ENCODE peak calls at places on chromosome 2, in ten cellular contexts. Z, H, Q, W, D, O, X, C, J and U are unnamed samples.

GRCh38 chr2:51013060-51013746 is 18.7 kb downstream of the NRXN1 start:
- DNase-seq in H (peak; percentile 41), X (no peak), D (peak; percentile 36), O (no peak), C (peak; percentile 33), Z (peak; percentile 81), W (no peak), J (no peak), Q (peak; percentile 56), U (peak; percentile 52)

GRCh38 chr2:231191896-231192872 is 6.2 kb upstream of the ARMC9 start:
- DNase-seq in D (peak; percentile 68), J (peak; percentile 77), Z (peak; percentile 93), X (peak; percentile 93), W (peak; percentile 79), C (peak; percentile 84), H (no peak), O (peak; percentile 72), Q (no peak), U (no peak)

GRCh38 chr2:70510213-70510820 is 43.3 kb downstream of the TGFA start:
- DNase-seq in W (no peak), C (no peak), O (no peak), Z (no peak), Q (no peak), H (no peak), J (no peak), D (no peak), X (no peak), U (no peak)

GRCh38 chr2:157394928-157395327 is 49.0 kb downstream of the CYTIP start:
- DNase-seq in D (no peak), Z (no peak), C (no peak), W (no peak), O (no peak), J (no peak), H (no peak), Q (no peak), X (no peak), U (no peak)

GRCh38 chr2:37776487-37776886 is 105.0 kb upstream of the CDC42EP3 start:
- DNase-seq in J (no peak), O (no peak), X (peak; percentile 88), Z (no peak), D (no peak), W (no peak), Q (no peak), C (no peak), H (peak; percentile 76), U (no peak)

GRCh38 chr2:118148809-118149208 is 60.5 kb downstream of the INSIG2 start:
- DNase-seq in H (no peak), C (no peak), X (peak; percentile 8), W (no peak), O (no peak), Q (no peak), D (no peak), Z (no peak), J (no peak), U (no peak)

GRCh38 chr2:26892916-26893524 is 45.1 kb downstream of the DPYSL5 start:
- DNase-seq in C (no peak), X (no peak), J (no peak), O (no peak), D (no peak), H (no peak), Q (no peak), Z (no peak), W (no peak), U (no peak)

GRCh38 chr2:201414099-201415023 is 36.9 kb downstream of the TRAK2 start:
- DNase-seq in Q (no peak), W (no peak), O (no peak), H (no peak), C (no peak), J (no peak), D (no peak), X (peak; percentile 73), Z (no peak), U (no peak)

GRCh38 chr2:117850015-117850414 is 35.5 kb downstream of the DDX18 start:
- DNase-seq in Q (no peak), O (no peak), C (peak; percentile 47), J (no peak), X (no peak), H (no peak), Z (peak; percentile 81), W (no peak), D (no peak), U (no peak)

GRCh38 chr2:224369028-224369632 is 32.8 kb downstream of the FAM124B start:
- DNase-seq in J (no peak), W (no peak), Q (no peak), D (no peak), Z (peak; percentile 89), X (peak; percentile 67), C (peak; percentile 78), O (no peak), H (peak; percentile 40), U (no peak)

GRCh38 chr2:204869142-204869823 is 324.0 kb downstream of the PARD3B start:
- DNase-seq in J (no peak), C (no peak), Q (no peak), X (peak; percentile 6), Z (no peak), W (no peak), D (no peak), O (no peak), H (no peak), U (no peak)

GRCh38 chr2:129760669-129761068 is 218.8 kb upstream of the RAB6C start:
- DNase-seq in Z (no peak), Q (no peak), O (no peak), H (no peak), J (no peak), D (no peak), C (no peak), X (no peak), W (no peak), U (no peak)

GRCh38 chr2:133768261-133769021 is 200.2 kb upstream of the NCKAP5 start:
- DNase-seq in C (no peak), W (peak; percentile 82), J (no peak), X (no peak), O (peak; percentile 76), Q (peak; percentile 59), D (peak; percentile 75), Z (no peak), H (no peak), U (no peak)

GRCh38 chr2:180222642-180223041 is 215.5 kb upstream of the CWC22 start:
- DNase-seq in Q (no peak), W (no peak), Z (no peak), J (no peak), D (no peak), O (no peak), X (peak; percentile 96), C (no peak), H (no peak), U (no peak)

GRCh38 chr2:62803961-62804360 is 98.4 kb downstream of the EHBP1 start:
- DNase-seq in C (no peak), X (no peak), H (no peak), Z (no peak), W (no peak), Q (no peak), D (no peak), O (no peak), J (no peak), U (no peak)

DNA sequence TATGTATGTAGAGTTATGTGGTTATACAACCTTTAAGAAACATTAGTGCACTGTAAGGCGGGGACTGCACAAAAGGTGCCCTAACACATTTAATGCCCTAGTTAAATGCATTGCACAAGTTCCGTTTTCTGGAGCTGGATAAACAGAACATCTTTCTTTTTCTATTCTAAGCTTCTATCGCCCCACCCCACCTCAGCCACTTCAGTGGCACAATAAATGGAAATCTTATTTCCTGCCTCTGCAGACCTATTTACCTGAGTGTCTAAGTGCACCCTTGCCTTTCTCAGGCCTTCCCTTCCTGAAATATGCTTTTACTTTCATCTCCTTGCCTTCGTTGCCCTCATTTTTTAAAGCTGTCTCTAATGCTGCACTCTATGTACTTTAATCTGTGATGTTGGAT is 123.5 kb downstream of the TANC1 start:
- DNase-seq in Q (no peak), J (no peak), D (no peak), X (no peak), Z (no peak), C (no peak), H (no peak), O (no peak), W (no peak), U (no peak)
- H3K4me3 ChIP-seq in Q (no peak overlapping the region), J (no peak overlapping the region), D (no peak overlapping the region), X (no peak overlapping the region), Z (no peak overlapping the region), C (no peak overlapping the region), H (no peak overlapping the region), O (peak overlapping the region; percentile 24), W (no peak overlapping the region), U (no peak overlapping the region)

DNA sequence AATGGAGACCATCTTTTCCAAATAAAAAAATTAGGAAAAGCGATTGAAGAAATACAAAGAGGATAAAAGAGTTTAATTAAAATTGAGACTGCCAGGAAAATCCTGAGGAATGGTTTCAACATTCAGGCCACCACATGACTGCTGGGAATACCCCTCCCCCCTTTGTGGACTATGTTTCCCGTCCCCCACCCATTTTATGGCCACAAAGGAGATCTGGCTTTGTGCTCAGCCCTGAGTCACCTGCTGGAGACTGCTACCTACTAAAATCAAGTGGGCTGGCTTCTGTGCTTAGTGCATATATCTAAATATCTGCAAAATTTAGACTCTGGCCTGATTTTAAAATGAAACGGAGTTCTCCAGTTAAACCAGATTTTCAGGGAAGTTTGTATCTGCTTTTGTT is 10.1 kb downstream of the RND3 start:
- DNase-seq in H (no peak), Z (no peak), J (no peak), W (no peak), O (no peak), C (no peak), Q (no peak), D (peak; percentile 35), X (no peak), U (no peak)
- H3K4me1 ChIP-seq in H (peaks cover 99% of the 10 kb centered on the region), Z (peaks cover 56% of the 10 kb centered on the region), J (peaks cover 58% of the 10 kb centered on the region), W (peaks cover 95% of the 10 kb centered on the region), O (peaks cover 100% of the 10 kb centered on the region), C (peaks cover 23% of the 10 kb centered on the region), Q (peaks cover 8% of the 10 kb centered on the region), D (no peaks in the 10 kb centered on the region), X (peaks cover 10% of the 10 kb centered on the region), U (peaks cover 67% of the 10 kb centered on the region)

DNA sequence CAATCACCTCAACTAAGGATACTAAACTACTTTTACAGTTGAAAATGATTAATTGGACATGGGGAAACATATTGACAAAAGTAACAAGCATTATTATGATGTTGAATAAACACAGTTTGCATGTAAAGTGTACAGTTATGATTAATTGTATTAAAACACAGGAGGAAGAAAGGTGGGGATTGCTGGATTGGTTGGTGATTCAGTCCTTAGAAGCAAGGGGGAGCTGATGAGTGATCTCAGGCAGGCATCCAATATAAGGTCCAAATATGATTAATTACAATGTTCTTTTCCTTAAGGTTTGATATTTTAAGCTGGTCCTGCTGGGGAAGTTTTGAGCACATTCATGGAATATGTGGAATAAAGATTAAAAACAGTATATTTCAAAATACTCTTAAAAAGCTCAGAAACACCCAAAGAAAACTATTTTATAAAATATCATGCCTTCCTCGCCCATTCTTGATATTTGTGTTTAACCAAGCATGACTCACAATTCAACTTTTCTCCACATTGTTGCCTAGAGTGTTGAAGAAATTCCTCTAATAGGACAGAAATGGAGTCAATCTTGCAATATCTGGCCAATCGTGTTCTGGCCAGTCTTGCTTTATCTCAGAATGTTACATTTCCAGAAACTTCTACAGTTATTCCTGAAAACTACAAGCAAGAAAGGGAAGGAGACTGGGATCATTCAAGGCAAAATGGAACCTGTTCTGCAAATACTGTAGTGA is 268.2 kb downstream of the RPIA start:
- DNase-seq in W (no peak), Z (peak; percentile 17), X (peak; percentile 19), J (no peak), C (no peak), H (no peak), Q (no peak), D (no peak), O (no peak), U (no peak)
- TF ChIP-seq CTCF in W (no peak), Z (peak; percentile 48), X (peak; percentile 16), J (no peak), C (no peak), H (peak; percentile 32), Q (no peak), D (peak; percentile 17), O (peak; percentile 20), U (no peak)

GRCh38 chr2:101374821-101375561 is 12.3 kb downstream of the CREG2 start:
- DNase-seq in J (no peak), H (no peak), Z (no peak), Q (no peak), D (no peak), W (no peak), O (no peak), C (no peak), X (no peak), U (no peak)
- H3K4me3 ChIP-seq in J (no peak overlapping the region), H (no peak overlapping the region), Z (no peak overlapping the region), Q (no peak overlapping the region), D (no peak overlapping the region), W (no peak overlapping the region), O (no peak overlapping the region), C (no peak overlapping the region), X (no peak overlapping the region), U (no peak overlapping the region)